ENCODE peak calls at places on chromosomes 2 and 18, in five cellular contexts. L is H9, E is MCF 10A, G is NCI-H345, M is AG08396. N is an unnamed sample.
A peak's percentile ranks its signal among the peaks of the same experiment; 100 is the strongest.

GRCh38 chr2:189218236-189218635 is 38.7 kb upstream of the COL5A2 start:
- DNase-seq in M (no peak), E (no peak), L (no peak), G (no peak), N (no peak)

GRCh38 chr2:26585100-26585499 is 56.1 kb downstream of the CIB4 start:
- DNase-seq in M (no peak), G (peak; percentile 46), E (no peak), L (peak; percentile 20), N (no peak)

GRCh38 chr2:191171708-191172355 is 21.0 kb upstream of the STAT4 start:
- DNase-seq in G (no peak), M (peak; percentile 49), E (peak; percentile 98), L (no peak), N (peak; percentile 77)

GRCh38 chr2:54486766-54487165 is 30.6 kb downstream of the SPTBN1 start:
- DNase-seq in M (no peak), G (no peak), L (no peak), E (no peak), N (no peak)

GRCh38 chr2:11121823-11122155 is 33.5 kb upstream of the SLC66A3 start:
- DNase-seq in M (no peak), G (no peak), E (no peak), L (no peak), N (no peak)

GRCh38 chr18:812673-813404 is 797 bp upstream of the YES1 start:
- DNase-seq in E (peak; percentile 87), M (peak; percentile 74), L (peak; percentile 75), G (peak; percentile 62), N (peak; percentile 73)

GRCh38 chr2:172864182-172864581 is 128.5 kb downstream of the RAPGEF4 start:
- DNase-seq in M (peak; percentile 17), L (peak; percentile 74), G (no peak), E (peak; percentile 72), N (peak; percentile 17)

GRCh38 chr2:3280197-3280596 is 97.4 kb downstream of the EIPR1 start:
- DNase-seq in L (peak; percentile 17), E (no peak), M (no peak), G (no peak), N (no peak)

N was measured in fibroblast of the conjunctiva.